ENCODE peak calls at places on chromosomes 3 and 15, in eight cellular contexts. T is activated CD8-positive, alpha-beta memory T cell treated with anti-CD3 and anti-CD28 coated beads for 48 hours; P is stimulated activated CD8-positive, alpha-beta memory T cell treated with anti-CD3 and anti-CD28 coated beads, Interleukin-7, amount 100 ng/mL, for 1 hour; Y is transverse colon; O is CD4-positive, alpha-beta memory T cell; A is dorsolateral prefrontal cortex; Q is germinal center; B is substantia nigra. I is an unnamed sample.
A peak's percentile ranks its signal among the peaks of the same experiment; 100 is the strongest.

GRCh38 chr15:72288291-72288690 is 15.9 kb upstream of the PARP6 start:
- DNase-seq in T (no peak), P (no peak), Y (no peak), O (no peak), A (no peak), Q (no peak), B (no peak), I (no peak)

GRCh38 chr3:74537164-74537563 is 77.3 kb downstream of the CNTN3 start:
- DNase-seq in T (no peak), P (no peak), Y (no peak), O (no peak), A (no peak), Q (no peak), B (no peak), I (no peak)

GRCh38 chr3:182909318-182910040 is 70.9 kb downstream of the DCUN1D1 start:
- DNase-seq in T (no peak), P (no peak), Y (no peak), O (no peak), A (no peak), Q (peak; percentile 11), B (no peak), I (no peak)

GRCh38 chr3:124730920-124731297 is 657 bp downstream of the UMPS start:
- DNase-seq in T (no peak), P (no peak), Y (no peak), O (no peak), A (no peak), Q (no peak), B (no peak), I (no peak)

GRCh38 chr15:29890761-29891457 is 68.6 kb upstream of the TJP1 start:
- DNase-seq in T (no peak), P (no peak), Y (no peak), O (no peak), A (no peak), Q (no peak), B (no peak), I (no peak)

GRCh38 chr3:163058190-163058854 is 1561.7 kb downstream of the OTOL1 start:
- DNase-seq in T (no peak), P (no peak), Y (no peak), O (no peak), A (no peak), Q (no peak), B (no peak), I (no peak)

GRCh38 chr3:12447075-12447474 is 37.2 kb upstream of the TSEN2 start:
- DNase-seq in T (no peak), P (no peak), Y (no peak), O (no peak), A (no peak), Q (no peak), B (no peak), I (no peak)

GRCh38 chr3:159128628-159129027 is 326.8 kb downstream of the MFSD1 start:
- DNase-seq in T (no peak), P (no peak), Y (no peak), O (no peak), A (no peak), Q (no peak), B (no peak), I (no peak)

GRCh38 chr15:25643120-25643519 is 204.3 kb upstream of the UBE3A start:
- DNase-seq in T (no peak), P (no peak), Y (no peak), O (no peak), A (no peak), Q (no peak), B (no peak), I (no peak)

GRCh38 chr3:156516284-156516683 is 38.6 kb downstream of the SSR3 start:
- DNase-seq in T (no peak), P (no peak), Y (no peak), O (no peak), A (no peak), Q (no peak), B (no peak), I (no peak)

GRCh38 chr3:125220681-125221429 is 8.3 kb upstream of the SLC12A8 start:
- DNase-seq in T (no peak), P (no peak), Y (no peak), O (no peak), A (no peak), Q (no peak), B (no peak), I (no peak)

GRCh38 chr15:65790692-65791334 is 1.3 kb downstream of the DENND4A start:
- DNase-seq in T (no peak), P (no peak), Y (no peak), O (peak; percentile 48), A (no peak), Q (peak; percentile 41), B (no peak), I (no peak)

GRCh38 chr3:123347205-123347604 is 101.7 kb downstream of the ADCY5 start:
- DNase-seq in T (no peak), P (no peak), Y (no peak), O (no peak), A (no peak), Q (no peak), B (no peak), I (no peak)

GRCh38 chr3:26657406-26657976 is 34.9 kb downstream of the LRRC3B start:
- DNase-seq in T (no peak), P (no peak), Y (no peak), O (no peak), A (no peak), Q (no peak), B (no peak), I (no peak)

GRCh38 chr3:149906036-149906435 is 64.7 kb downstream of the PFN2 start:
- DNase-seq in T (no peak), P (no peak), Y (no peak), O (no peak), A (no peak), Q (no peak), B (no peak), I (no peak)

GRCh38 chr15:37028609-37029287 is 71.6 kb downstream of the MEIS2 start:
- DNase-seq in T (no peak), P (no peak), Y (no peak), O (no peak), A (no peak), Q (no peak), B (no peak), I (no peak)

GRCh38 chr3:86147119-86147518 is 843.8 kb downstream of the VGLL3 start:
- DNase-seq in T (no peak), P (no peak), Y (no peak), O (no peak), A (no peak), Q (no peak), B (no peak), I (no peak)

GRCh38 chr3:83233715-83234114 is 1472.3 kb upstream of the GBE1 start:
- DNase-seq in T (no peak), P (no peak), Y (no peak), O (no peak), A (no peak), Q (no peak), B (no peak), I (no peak)